ENCODE peak calls at places on chromosome 22, in six cellular contexts. One of them, this sample, is unnamed.

GRCh38 chr22:37559901-37560681 is at the start of gene CDC42EP1:
- DNase-seq in EL: peak
- DNase-seq in NCI-H1436: no peak
- DNase-seq in transverse colon: peak
- DNase-seq in occipital lobe: peak
- DNase-seq in Kasumi-1: no peak
- DNase-seq in this sample: peak

GRCh38 chr22:25448435-25449051 is 115.9 kb upstream of the GRK3 start:
- DNase-seq in EL: peak
- DNase-seq in NCI-H1436: no peak
- DNase-seq in transverse colon: no peak
- DNase-seq in occipital lobe: no peak
- DNase-seq in Kasumi-1: peak
- DNase-seq in this sample: peak

GRCh38 chr22:19757985-19758895 is 2.3 kb upstream of the TBX1 start:
- DNase-seq in EL: no peak
- DNase-seq in NCI-H1436: no peak
- DNase-seq in transverse colon: no peak
- DNase-seq in occipital lobe: no peak
- DNase-seq in Kasumi-1: no peak
- DNase-seq in this sample: no peak

GRCh38 chr22:45516923-45517675 is 14.4 kb downstream of the FBLN1 start:
- DNase-seq in EL: peak
- DNase-seq in NCI-H1436: no peak
- DNase-seq in transverse colon: no peak
- DNase-seq in occipital lobe: no peak
- DNase-seq in Kasumi-1: no peak
- DNase-seq in this sample: no peak

GRCh38 chr22:19762315-19763140 is 1.9 kb downstream of the TBX1 start:
- DNase-seq in EL: no peak
- DNase-seq in NCI-H1436: no peak
- DNase-seq in transverse colon: no peak
- DNase-seq in occipital lobe: no peak
- DNase-seq in Kasumi-1: no peak
- DNase-seq in this sample: no peak

GRCh38 chr22:19714320-19715252 is at the start of gene SEPTIN5:
- DNase-seq in EL: no peak
- DNase-seq in NCI-H1436: no peak
- DNase-seq in transverse colon: no peak
- DNase-seq in occipital lobe: no peak
- DNase-seq in Kasumi-1: no peak
- DNase-seq in this sample: no peak

GRCh38 chr22:29664731-29665130 is 55.1 kb upstream of the CABP7 start:
- DNase-seq in EL: no peak
- DNase-seq in NCI-H1436: no peak
- DNase-seq in transverse colon: no peak
- DNase-seq in occipital lobe: no peak
- DNase-seq in Kasumi-1: no peak
- DNase-seq in this sample: no peak

GRCh38 chr22:40512426-40513136 is 123.9 kb downstream of the MRTFA start:
- DNase-seq in EL: peak
- DNase-seq in NCI-H1436: no peak
- DNase-seq in transverse colon: no peak
- DNase-seq in occipital lobe: no peak
- DNase-seq in Kasumi-1: no peak
- DNase-seq in this sample: no peak

GRCh38 chr22:36364255-36365019 is 23.3 kb downstream of the MYH9 start:
- DNase-seq in EL: no peak
- DNase-seq in NCI-H1436: no peak
- DNase-seq in transverse colon: no peak
- DNase-seq in occipital lobe: no peak
- DNase-seq in Kasumi-1: no peak
- DNase-seq in this sample: no peak

GRCh38 chr22:36828815-36829214 is 12.0 kb upstream of the PVALB start:
- DNase-seq in EL: no peak
- DNase-seq in NCI-H1436: no peak
- DNase-seq in transverse colon: no peak
- DNase-seq in occipital lobe: no peak
- DNase-seq in Kasumi-1: no peak
- DNase-seq in this sample: no peak

GRCh38 chr22:46914916-46915894 is 152.8 kb downstream of the TBC1D22A start:
- DNase-seq in EL: no peak
- DNase-seq in NCI-H1436: peak
- DNase-seq in transverse colon: no peak
- DNase-seq in occipital lobe: no peak
- DNase-seq in Kasumi-1: no peak
- DNase-seq in this sample: no peak

GRCh38 chr22:41596776-41597634 is 7.4 kb upstream of the PMM1 start:
- DNase-seq in EL: peak
- DNase-seq in NCI-H1436: peak
- DNase-seq in transverse colon: peak
- DNase-seq in occipital lobe: peak
- DNase-seq in Kasumi-1: peak
- DNase-seq in this sample: peak

GRCh38 chr22:49006207-49007012 is 821.3 kb downstream of the BRD1 start:
- DNase-seq in EL: no peak
- DNase-seq in NCI-H1436: no peak
- DNase-seq in transverse colon: no peak
- DNase-seq in occipital lobe: no peak
- DNase-seq in Kasumi-1: no peak
- DNase-seq in this sample: no peak

GRCh38 chr22:29041408-29041807 is 20.2 kb downstream of the C22orf31 start:
- DNase-seq in EL: peak
- DNase-seq in NCI-H1436: no peak
- DNase-seq in transverse colon: no peak
- DNase-seq in occipital lobe: no peak
- DNase-seq in Kasumi-1: peak
- DNase-seq in this sample: no peak

GRCh38 chr22:20261848-20262581 is 6.1 kb downstream of the RTN4R start:
- DNase-seq in EL: no peak
- DNase-seq in NCI-H1436: no peak
- DNase-seq in transverse colon: no peak
- DNase-seq in occipital lobe: no peak
- DNase-seq in Kasumi-1: no peak
- DNase-seq in this sample: no peak

GRCh38 chr22:43901976-43902643 is 10.3 kb upstream of the PNPLA5 start:
- DNase-seq in EL: peak
- DNase-seq in NCI-H1436: no peak
- DNase-seq in transverse colon: no peak
- DNase-seq in occipital lobe: no peak
- DNase-seq in Kasumi-1: no peak
- DNase-seq in this sample: no peak

GRCh38 chr22:36148411-36148810 is 12.1 kb downstream of the APOL3 start:
- DNase-seq in EL: no peak
- DNase-seq in NCI-H1436: no peak
- DNase-seq in transverse colon: no peak
- DNase-seq in occipital lobe: no peak
- DNase-seq in Kasumi-1: no peak
- DNase-seq in this sample: no peak

GRCh38 chr22:40588726-40589125 is 47.8 kb downstream of the MRTFA start:
- DNase-seq in EL: peak
- DNase-seq in NCI-H1436: no peak
- DNase-seq in transverse colon: no peak
- DNase-seq in occipital lobe: no peak
- DNase-seq in Kasumi-1: no peak
- DNase-seq in this sample: no peak

GRCh38 chr22:17159504-17159951 is 451 bp upstream of the HDHD5 start:
- DNase-seq in EL: peak
- DNase-seq in NCI-H1436: peak
- DNase-seq in transverse colon: peak
- DNase-seq in occipital lobe: peak
- DNase-seq in Kasumi-1: no peak
- DNase-seq in this sample: peak

GRCh38 chr22:34814260-34814659 is 251.7 kb upstream of the ISX start:
- DNase-seq in EL: peak
- DNase-seq in NCI-H1436: no peak
- DNase-seq in transverse colon: no peak
- DNase-seq in occipital lobe: no peak
- DNase-seq in Kasumi-1: no peak
- DNase-seq in this sample: no peak

GRCh38 chr22:43269325-43270040 is 73.7 kb downstream of the SCUBE1 start:
- DNase-seq in EL: no peak
- DNase-seq in NCI-H1436: no peak
- DNase-seq in transverse colon: no peak
- DNase-seq in occipital lobe: no peak
- DNase-seq in Kasumi-1: no peak
- DNase-seq in this sample: no peak

GRCh38 chr22:49016909-49017768 is 810.5 kb downstream of the BRD1 start:
- DNase-seq in EL: no peak
- DNase-seq in NCI-H1436: no peak
- DNase-seq in transverse colon: no peak
- DNase-seq in occipital lobe: no peak
- DNase-seq in Kasumi-1: no peak
- DNase-seq in this sample: no peak

GRCh38 chr22:20577045-20577444 is 69.6 kb downstream of the MED15 start:
- DNase-seq in EL: no peak
- DNase-seq in NCI-H1436: no peak
- DNase-seq in transverse colon: no peak
- DNase-seq in occipital lobe: no peak
- DNase-seq in Kasumi-1: no peak
- DNase-seq in this sample: no peak

GRCh38 chr22:49583886-49584505 is 243.7 kb downstream of the BRD1 start:
- DNase-seq in EL: no peak
- DNase-seq in NCI-H1436: no peak
- DNase-seq in transverse colon: peak
- DNase-seq in occipital lobe: no peak
- DNase-seq in Kasumi-1: no peak
- DNase-seq in this sample: no peak

GRCh38 chr22:48811885-48812284 is 1015.8 kb downstream of the BRD1 start:
- DNase-seq in EL: no peak
- DNase-seq in NCI-H1436: no peak
- DNase-seq in transverse colon: no peak
- DNase-seq in occipital lobe: no peak
- DNase-seq in Kasumi-1: no peak
- DNase-seq in this sample: no peak

GRCh38 chr22:43392385-43392989 is 19.3 kb upstream of the MPPED1 start:
- DNase-seq in EL: no peak
- DNase-seq in NCI-H1436: no peak
- DNase-seq in transverse colon: no peak
- DNase-seq in occipital lobe: no peak
- DNase-seq in Kasumi-1: no peak
- DNase-seq in this sample: no peak

GRCh38 chr22:37442537-37442936 is 15.3 kb upstream of the ELFN2 start:
- DNase-seq in EL: peak
- DNase-seq in NCI-H1436: no peak
- DNase-seq in transverse colon: no peak
- DNase-seq in occipital lobe: no peak
- DNase-seq in Kasumi-1: no peak
- DNase-seq in this sample: no peak

GRCh38 chr22:32801436-32802290 is at the start of gene TIMP3:
- DNase-seq in EL: peak
- DNase-seq in NCI-H1436: peak
- DNase-seq in transverse colon: peak
- DNase-seq in occipital lobe: peak
- DNase-seq in Kasumi-1: no peak
- DNase-seq in this sample: peak

GRCh38 chr22:30828187-30829155 is 133.8 kb downstream of the OSBP2 start:
- DNase-seq in EL: no peak
- DNase-seq in NCI-H1436: no peak
- DNase-seq in transverse colon: no peak
- DNase-seq in occipital lobe: no peak
- DNase-seq in Kasumi-1: no peak
- DNase-seq in this sample: no peak

GRCh38 chr22:36395922-36396321 is 8.2 kb upstream of the MYH9 start:
- DNase-seq in EL: peak
- DNase-seq in NCI-H1436: no peak
- DNase-seq in transverse colon: no peak
- DNase-seq in occipital lobe: no peak
- DNase-seq in Kasumi-1: no peak
- DNase-seq in this sample: no peak

GRCh38 chr22:18000441-18001039 is 23.8 kb downstream of the MICAL3 start:
- DNase-seq in EL: peak
- DNase-seq in NCI-H1436: no peak
- DNase-seq in transverse colon: peak
- DNase-seq in occipital lobe: no peak
- DNase-seq in Kasumi-1: no peak
- DNase-seq in this sample: peak

GRCh38 chr22:37279469-37279868 is 2.8 kb upstream of the CYTH4 start:
- DNase-seq in EL: no peak
- DNase-seq in NCI-H1436: no peak
- DNase-seq in transverse colon: no peak
- DNase-seq in occipital lobe: no peak
- DNase-seq in Kasumi-1: peak
- DNase-seq in this sample: no peak

GRCh38 chr22:17965538-17966402 is 58.6 kb downstream of the MICAL3 start:
- DNase-seq in EL: no peak
- DNase-seq in NCI-H1436: no peak
- DNase-seq in transverse colon: no peak
- DNase-seq in occipital lobe: no peak
- DNase-seq in Kasumi-1: no peak
- DNase-seq in this sample: no peak

GRCh38 chr22:33328789-33329296 is 270.7 kb upstream of the SYN3 start:
- DNase-seq in EL: peak
- DNase-seq in NCI-H1436: no peak
- DNase-seq in transverse colon: no peak
- DNase-seq in occipital lobe: no peak
- DNase-seq in Kasumi-1: no peak
- DNase-seq in this sample: no peak

GRCh38 chr22:23268139-23268712 is 87.9 kb downstream of the BCR start:
- DNase-seq in EL: no peak
- DNase-seq in NCI-H1436: no peak
- DNase-seq in transverse colon: no peak
- DNase-seq in occipital lobe: peak
- DNase-seq in Kasumi-1: no peak
- DNase-seq in this sample: no peak

GRCh38 chr22:23503142-23503541 is 76.9 kb downstream of the IGLL1 start:
- DNase-seq in EL: no peak
- DNase-seq in NCI-H1436: no peak
- DNase-seq in transverse colon: no peak
- DNase-seq in occipital lobe: no peak
- DNase-seq in Kasumi-1: no peak
- DNase-seq in this sample: no peak

GRCh38 chr22:46593211-46593676 is 26.9 kb upstream of the GRAMD4 start:
- DNase-seq in EL: no peak
- DNase-seq in NCI-H1436: no peak
- DNase-seq in transverse colon: peak
- DNase-seq in occipital lobe: no peak
- DNase-seq in Kasumi-1: peak
- DNase-seq in this sample: peak

GRCh38 chr22:29954203-29954855 is 71.4 kb downstream of the MTMR3 start:
- DNase-seq in EL: no peak
- DNase-seq in NCI-H1436: no peak
- DNase-seq in transverse colon: no peak
- DNase-seq in occipital lobe: no peak
- DNase-seq in Kasumi-1: no peak
- DNase-seq in this sample: no peak

This sample was measured in left colon.